ENCODE peak calls at places on chromosomes 13 and 19, in four cellular contexts. One of them, this sample, is unnamed.

GRCh38 chr13:45102136-45102802 is 18.0 kb upstream of the GTF2F2 start:
- DNase-seq in glutamatergic neuron: no peak
- DNase-seq in CD8-positive, alpha-beta memory T cell: no peak
- DNase-seq in ELR: no peak
- DNase-seq in this sample: no peak

GRCh38 chr13:33771296-33771695 is 46.7 kb upstream of the RFC3 start:
- DNase-seq in CD8-positive, alpha-beta memory T cell: no peak
- DNase-seq in ELR: no peak
- DNase-seq in glutamatergic neuron: no peak
- DNase-seq in this sample: no peak

GRCh38 chr13:113305208-113305607 is 8.2 kb downstream of the LAMP1 start:
- DNase-seq in ELR: peak
- DNase-seq in glutamatergic neuron: no peak
- DNase-seq in CD8-positive, alpha-beta memory T cell: no peak
- DNase-seq in this sample: no peak

GRCh38 chr19:7697721-7698287 is 4.1 kb downstream of the FCER2 start:
- DNase-seq in glutamatergic neuron: no peak
- DNase-seq in ELR: no peak
- DNase-seq in CD8-positive, alpha-beta memory T cell: no peak
- DNase-seq in this sample: no peak

GRCh38 chr13:40589285-40590109 is 76.9 kb downstream of the FOXO1 start:
- DNase-seq in CD8-positive, alpha-beta memory T cell: no peak
- DNase-seq in glutamatergic neuron: no peak
- DNase-seq in ELR: peak
- DNase-seq in this sample: no peak

GRCh38 chr13:102700088-102701031 is 5.5 kb upstream of the METTL21C start:
- DNase-seq in ELR: no peak
- DNase-seq in CD8-positive, alpha-beta memory T cell: no peak
- DNase-seq in glutamatergic neuron: no peak
- DNase-seq in this sample: no peak

GRCh38 chr19:28199323-28199722 is 1013.6 kb downstream of the UQCRFS1 start:
- DNase-seq in ELR: no peak
- DNase-seq in CD8-positive, alpha-beta memory T cell: no peak
- DNase-seq in glutamatergic neuron: no peak
- DNase-seq in this sample: no peak

GRCh38 chr13:73231456-73231855 is 172.7 kb downstream of the KLF5 start:
- DNase-seq in glutamatergic neuron: no peak
- DNase-seq in CD8-positive, alpha-beta memory T cell: no peak
- DNase-seq in ELR: no peak
- DNase-seq in this sample: no peak

GRCh38 chr13:23632741-23633140 is 62.5 kb downstream of the TNFRSF19 start:
- DNase-seq in glutamatergic neuron: no peak
- DNase-seq in CD8-positive, alpha-beta memory T cell: no peak
- DNase-seq in ELR: no peak
- DNase-seq in this sample: no peak

GRCh38 chr19:32154418-32154817 is 191.0 kb upstream of the ZNF507 start:
- DNase-seq in ELR: no peak
- DNase-seq in CD8-positive, alpha-beta memory T cell: no peak
- DNase-seq in glutamatergic neuron: no peak
- DNase-seq in this sample: no peak

GRCh38 chr13:41004875-41005693 is 14.0 kb downstream of the ELF1 start:
- DNase-seq in CD8-positive, alpha-beta memory T cell: no peak
- DNase-seq in glutamatergic neuron: no peak
- DNase-seq in ELR: peak
- DNase-seq in this sample: no peak

GRCh38 chr19:17610384-17610783 is 54.9 kb downstream of the COLGALT1 start:
- DNase-seq in glutamatergic neuron: no peak
- DNase-seq in ELR: peak
- DNase-seq in CD8-positive, alpha-beta memory T cell: no peak
- DNase-seq in this sample: no peak

GRCh38 chr19:6135367-6135766 is at the start of gene ACSBG2:
- DNase-seq in CD8-positive, alpha-beta memory T cell: no peak
- DNase-seq in glutamatergic neuron: no peak
- DNase-seq in ELR: no peak
- DNase-seq in this sample: no peak

GRCh38 chr19:347946-348861 is 3.6 kb upstream of the MIER2 start:
- DNase-seq in CD8-positive, alpha-beta memory T cell: no peak
- DNase-seq in glutamatergic neuron: no peak
- DNase-seq in ELR: peak
- DNase-seq in this sample: no peak

GRCh38 chr13:72864142-72865035 is 82.5 kb downstream of the PIBF1 start:
- DNase-seq in glutamatergic neuron: no peak
- DNase-seq in ELR: peak
- DNase-seq in CD8-positive, alpha-beta memory T cell: no peak
- DNase-seq in this sample: no peak

GRCh38 chr13:32947886-32948285 is 68.3 kb upstream of the KL start:
- DNase-seq in ELR: no peak
- DNase-seq in glutamatergic neuron: peak
- DNase-seq in CD8-positive, alpha-beta memory T cell: no peak
- DNase-seq in this sample: no peak

GRCh38 chr13:110575322-110576069 is 14.0 kb upstream of the RAB20 start:
- DNase-seq in CD8-positive, alpha-beta memory T cell: no peak
- DNase-seq in ELR: peak
- DNase-seq in glutamatergic neuron: peak
- DNase-seq in this sample: no peak

GRCh38 chr19:2054763-2055162 is 3.7 kb upstream of the MKNK2 start:
- DNase-seq in glutamatergic neuron: no peak
- DNase-seq in CD8-positive, alpha-beta memory T cell: no peak
- DNase-seq in ELR: no peak
- DNase-seq in this sample: no peak

GRCh38 chr19:17055636-17056035 is 19.6 kb downstream of the HAUS8 start:
- DNase-seq in CD8-positive, alpha-beta memory T cell: no peak
- DNase-seq in ELR: no peak
- DNase-seq in glutamatergic neuron: no peak
- DNase-seq in this sample: no peak